ENCODE peak calls at places on chromosomes 13 and 19, in nine cellular contexts. M is naive thymus-derived CD8-positive, alpha-beta T cell; W is heart left ventricle; H is bronchial epithelial cell; E is neural progenitor cell; Z is stimulated activated CD4-positive, alpha-beta T cell treated with anti-CD3 and anti-CD28 coated beads, Interleukin-1b, Interleukin-23, amount 100 ng/mL, for 1 hour; A is GM12892; F is right lobe of liver; K is dermis blood vessel endothelial cell. J is an unnamed sample.

GRCh38 chr19:30229524-30230174 is 142.5 kb upstream of the ZNF536 start:
- DNase-seq in Z (no peak), E (peak), M (no peak), F (no peak), K (no peak), A (no peak), H (no peak), W (no peak), J (no peak)

GRCh38 chr19:11422163-11423068 is 3.3 kb upstream of the RGL3 start:
- DNase-seq in W (peak), F (peak), K (peak), E (peak), M (peak), A (peak), H (peak), Z (peak), J (no peak)

GRCh38 chr13:85900521-85900920 is 101.3 kb upstream of the SLITRK6 start:
- DNase-seq in M (no peak), E (no peak), W (no peak), H (no peak), F (no peak), A (no peak), K (no peak), Z (no peak), J (no peak)

GRCh38 chr13:108948269-108948671 is 318.9 kb downstream of the MYO16 start:
- DNase-seq in A (no peak), F (no peak), W (no peak), M (no peak), Z (no peak), K (no peak), H (peak), E (no peak), J (peak)

GRCh38 chr19:50381881-50382729 is 2.0 kb upstream of the POLD1 start:
- DNase-seq in H (no peak), E (no peak), Z (no peak), F (no peak), W (no peak), A (no peak), M (no peak), K (no peak), J (no peak)

GRCh38 chr13:114118086-114118762 is 14.2 kb downstream of the RASA3 start:
- DNase-seq in K (no peak), M (no peak), Z (no peak), A (no peak), W (no peak), E (no peak), F (no peak), H (no peak), J (no peak)

GRCh38 chr19:3136684-3137055 is 837 bp downstream of the GNA15 start:
- DNase-seq in W (no peak), A (no peak), K (no peak), E (no peak), H (peak), Z (no peak), F (no peak), M (no peak), J (no peak)

GRCh38 chr19:17615889-17616685 is 60.6 kb downstream of the COLGALT1 start:
- DNase-seq in Z (no peak), A (no peak), M (no peak), F (no peak), W (no peak), K (no peak), E (peak), H (no peak), J (no peak)

GRCh38 chr13:94661396-94661795 is 50.9 kb downstream of the SOX21 start:
- DNase-seq in W (no peak), A (no peak), H (no peak), M (no peak), Z (no peak), K (no peak), F (no peak), E (peak), J (no peak)

GRCh38 chr13:33053397-33054066 is 37.3 kb downstream of the KL start:
- DNase-seq in W (no peak), E (no peak), Z (no peak), F (no peak), H (no peak), K (no peak), M (no peak), A (no peak), J (no peak)

GRCh38 chr19:55778331-55778730 is 9.4 kb downstream of the RFPL4AL1 start:
- DNase-seq in F (no peak), Z (no peak), W (no peak), M (no peak), E (no peak), H (no peak), A (no peak), K (no peak), J (no peak)

GRCh38 chr19:15591796-15592195 is 23.2 kb upstream of the CYP4F8 start:
- DNase-seq in H (no peak), M (no peak), E (no peak), W (no peak), Z (no peak), K (no peak), F (no peak), A (no peak), J (no peak)

GRCh38 chr19:18361646-18362045 is 21.2 kb downstream of the PGPEP1 start:
- DNase-seq in Z (no peak), W (no peak), E (no peak), M (no peak), A (no peak), K (no peak), F (no peak), H (no peak), J (no peak)

GRCh38 chr19:483332-484072 is 12.8 kb upstream of the MADCAM1 start:
- DNase-seq in Z (no peak), M (no peak), E (no peak), H (no peak), A (no peak), W (peak), F (no peak), K (no peak), J (no peak)

GRCh38 chr19:50607874-50608785 is 31.6 kb downstream of the SYT3 start:
- DNase-seq in H (peak), Z (no peak), F (no peak), M (peak), E (peak), A (peak), W (peak), K (peak), J (peak)

J was measured in PC-3.